ENCODE peak calls at places on chromosomes 13 and 19, in six cellular contexts. O is BJ, V is cardiac fibroblast, I is bronchial epithelial cell, G is AG04449, E is GM12865. A is an unnamed sample.

GRCh38 chr13:103960011-103960410 is 893.8 kb upstream of the SLC10A2 start:
- DNase-seq in O (no peak), V (no peak), I (peak), G (no peak), E (no peak), A (no peak)

GRCh38 chr13:29908411-29908810 is 58.0 kb upstream of the UBL3 start:
- DNase-seq in O (peak), V (peak), I (peak), G (no peak), E (no peak), A (no peak)

GRCh38 chr19:55490478-55491436 is 2.5 kb downstream of the SSC5D start:
- DNase-seq in O (no peak), V (peak), I (no peak), G (no peak), E (no peak), A (no peak)

GRCh38 chr13:107866666-107867623 is 348.4 kb downstream of the LIG4 start:
- DNase-seq in O (no peak), V (peak), I (no peak), G (no peak), E (no peak), A (no peak)

GRCh38 chr19:1283207-1283916 is 2.3 kb upstream of the EFNA2 start:
- DNase-seq in O (no peak), V (no peak), I (no peak), G (no peak), E (no peak), A (no peak)

GRCh38 chr19:10797541-10798256 is 38.3 kb downstream of the TMED1 start:
- DNase-seq in O (no peak), V (peak), I (no peak), G (no peak), E (peak), A (no peak)

GRCh38 chr13:83378901-83379300 is 503.4 kb downstream of the SLITRK1 start:
- DNase-seq in O (no peak), V (no peak), I (peak), G (no peak), E (no peak), A (no peak)

GRCh38 chr19:56096665-56097064 is 24.4 kb downstream of the ZNF787 start:
- DNase-seq in O (no peak), V (no peak), I (no peak), G (no peak), E (no peak), A (no peak)

GRCh38 chr13:112172641-112173171 is 105.8 kb downstream of the SOX1 start:
- DNase-seq in O (no peak), V (no peak), I (no peak), G (no peak), E (no peak), A (no peak)

GRCh38 chr19:45515081-45515624 is 7.9 kb downstream of the VASP start:
- DNase-seq in O (no peak), V (no peak), I (no peak), G (no peak), E (peak), A (no peak)

GRCh38 chr19:11849264-11849615 is 714 bp downstream of the ZNF439 start:
- DNase-seq in O (no peak), V (peak), I (no peak), G (no peak), E (no peak), A (no peak)

GRCh38 chr19:8640402-8641004 is 10.1 kb downstream of the NFILZ start:
- DNase-seq in O (no peak), V (peak), I (no peak), G (no peak), E (no peak), A (no peak)

GRCh38 chr13:27171244-27171829 is at the start of gene USP12:
- DNase-seq in O (no peak), V (peak), I (no peak), G (no peak), E (peak), A (no peak)

GRCh38 chr13:60226507-60226906 is 62.8 kb upstream of the DIAPH3 start:
- DNase-seq in O (no peak), V (peak), I (peak), G (no peak), E (peak), A (peak)

GRCh38 chr13:112972867-112973576 is 4.0 kb downstream of the MCF2L start:
- DNase-seq in O (no peak), V (no peak), I (no peak), G (no peak), E (no peak), A (no peak)

GRCh38 chr19:7970716-7971448 is 27.4 kb upstream of the TIMM44 start:
- DNase-seq in O (no peak), V (peak), I (peak), G (no peak), E (peak), A (no peak)

GRCh38 chr13:61670384-61671161 is 254.9 kb upstream of the PCDH20 start:
- DNase-seq in O (no peak), V (no peak), I (no peak), G (no peak), E (no peak), A (no peak)

GRCh38 chr13:86161257-86161656 is 362.0 kb upstream of the SLITRK6 start:
- DNase-seq in O (no peak), V (no peak), I (no peak), G (no peak), E (no peak), A (no peak)

GRCh38 chr13:71017607-71018006 is 849.4 kb downstream of the DACH1 start:
- DNase-seq in O (no peak), V (no peak), I (no peak), G (no peak), E (no peak), A (no peak)

GRCh38 chr13:39406688-39407087 is 196.3 kb downstream of the LHFPL6 start:
- DNase-seq in O (no peak), V (no peak), I (peak), G (no peak), E (peak), A (no peak)

GRCh38 chr19:55549500-55550320 is 4.4 kb upstream of the SBK3 start:
- DNase-seq in O (peak), V (peak), I (peak), G (peak), E (no peak), A (peak)

GRCh38 chr19:46955114-46955812 is 64.4 kb upstream of the NPAS1 start:
- DNase-seq in O (no peak), V (peak), I (peak), G (no peak), E (peak), A (no peak)

GRCh38 chr13:87661471-87661870 is 9.7 kb upstream of the SLITRK5 start:
- DNase-seq in O (no peak), V (no peak), I (peak), G (no peak), E (no peak), A (no peak)

GRCh38 chr19:31271569-31271911 is 77.7 kb downstream of the TSHZ3 start:
- DNase-seq in O (no peak), V (no peak), I (no peak), G (no peak), E (no peak), A (no peak)

GRCh38 chr19:17125052-17125727 is 49.6 kb downstream of the MYO9B start:
- DNase-seq in O (no peak), V (peak), I (no peak), G (no peak), E (peak), A (no peak)

GRCh38 chr13:102972191-102972590 is 94.0 kb downstream of the SLC10A2 start:
- DNase-seq in O (peak), V (no peak), I (no peak), G (no peak), E (no peak), A (no peak)

GRCh38 chr13:51980918-51981317 is 30.3 kb downstream of the ATP7B start:
- DNase-seq in O (no peak), V (peak), I (no peak), G (no peak), E (no peak), A (no peak)

GRCh38 chr19:16822648-16823047 is 6.5 kb upstream of the SIN3B start:
- DNase-seq in O (no peak), V (no peak), I (no peak), G (no peak), E (no peak), A (no peak)

GRCh38 chr13:83709751-83710515 is 172.3 kb downstream of the SLITRK1 start:
- DNase-seq in O (no peak), V (no peak), I (peak), G (no peak), E (no peak), A (no peak)

DNA sequence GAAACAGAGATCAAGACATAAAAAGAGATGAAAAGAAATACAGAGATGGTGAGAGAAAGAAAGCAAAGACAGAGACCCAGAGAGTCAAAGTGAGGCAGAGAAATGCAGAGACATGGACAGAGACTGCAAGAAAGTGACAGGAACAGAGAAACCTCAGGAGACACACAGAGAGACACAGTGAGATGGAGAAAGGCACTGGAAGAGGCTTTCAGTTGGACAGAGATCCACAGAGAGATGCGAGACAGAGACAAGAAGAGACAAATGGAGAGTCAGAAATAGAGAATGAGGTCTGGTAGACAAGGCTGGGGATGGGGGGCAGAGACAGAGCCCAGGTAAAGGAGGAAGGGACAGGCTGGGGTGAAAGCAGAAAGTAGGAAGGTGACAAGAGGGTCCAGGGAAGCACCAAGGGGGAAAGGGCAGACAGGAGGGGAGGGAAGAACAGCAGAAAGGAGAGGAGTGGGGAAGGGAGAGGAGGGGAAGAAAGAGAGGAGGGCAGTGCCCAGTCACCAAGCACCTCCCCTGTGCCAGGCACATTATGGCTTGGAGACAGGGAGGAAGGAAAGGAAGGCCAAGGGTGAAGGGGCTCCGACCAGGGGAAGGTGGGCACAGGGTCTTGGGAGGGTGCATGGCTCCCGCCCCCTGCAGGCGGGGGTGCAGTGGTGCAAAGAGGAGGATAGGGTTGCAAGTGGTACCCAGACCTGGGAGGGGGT is 38.5 kb downstream of the DEDD2 start:
- DNase-seq in O (no peak), V (no peak), I (no peak), G (no peak), E (peak), A (no peak)
- TF ChIP-seq CTCF in O (peak), V (peak), I (peak), G (peak), E (peak), A (peak)

GRCh38 chr13:31349156-31349555 is 149.4 kb downstream of the B3GLCT start:
- DNase-seq in O (no peak), V (no peak), I (no peak), G (no peak), E (no peak), A (no peak)

GRCh38 chr13:31351376-31351775 is 151.6 kb downstream of the B3GLCT start:
- DNase-seq in O (no peak), V (no peak), I (no peak), G (no peak), E (no peak), A (no peak)

GRCh38 chr13:31350560-31350959 is 150.8 kb downstream of the B3GLCT start:
- DNase-seq in O (no peak), V (no peak), I (no peak), G (no peak), E (no peak), A (no peak)

GRCh38 chr13:31352467-31352866 is 152.7 kb downstream of the B3GLCT start:
- DNase-seq in O (no peak), V (no peak), I (no peak), G (no peak), E (no peak), A (no peak)

DNA sequence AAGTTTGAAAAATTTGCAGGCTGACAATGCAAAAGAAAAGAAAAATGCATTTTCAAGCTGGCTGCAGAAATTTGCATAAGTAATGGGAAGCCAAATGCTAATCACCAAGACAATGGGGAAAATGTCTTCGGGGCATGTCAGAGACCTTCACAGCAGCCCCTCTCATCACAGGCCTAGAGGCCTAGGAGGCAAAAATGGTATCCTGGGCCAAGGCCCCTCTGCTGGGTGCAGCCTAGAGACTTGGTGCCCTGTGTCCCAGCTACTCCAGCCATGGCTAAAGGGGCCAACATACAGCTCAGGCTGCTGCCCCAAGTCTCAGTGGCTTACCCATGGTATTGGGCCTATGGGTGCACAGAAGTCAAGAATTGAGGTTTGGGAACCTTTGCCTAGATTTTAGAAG is 155.2 kb downstream of the B3GLCT start:
- DNase-seq in O (no peak), V (no peak), I (no peak), G (no peak), E (no peak), A (no peak)
- H3K4me3 ChIP-seq in O (no peak), V (no peak), I (no peak), G (no peak), E (no peak), A (no peak)

GRCh38 chr13:41494202-41494601 is 36.9 kb downstream of the RGCC start:
- DNase-seq in O (no peak), V (no peak), I (no peak), G (no peak), E (no peak), A (no peak)
- TF ChIP-seq CTCF in O (no peak), V (no peak), I (no peak), G (no peak), E (no peak), A (no peak)

DNA sequence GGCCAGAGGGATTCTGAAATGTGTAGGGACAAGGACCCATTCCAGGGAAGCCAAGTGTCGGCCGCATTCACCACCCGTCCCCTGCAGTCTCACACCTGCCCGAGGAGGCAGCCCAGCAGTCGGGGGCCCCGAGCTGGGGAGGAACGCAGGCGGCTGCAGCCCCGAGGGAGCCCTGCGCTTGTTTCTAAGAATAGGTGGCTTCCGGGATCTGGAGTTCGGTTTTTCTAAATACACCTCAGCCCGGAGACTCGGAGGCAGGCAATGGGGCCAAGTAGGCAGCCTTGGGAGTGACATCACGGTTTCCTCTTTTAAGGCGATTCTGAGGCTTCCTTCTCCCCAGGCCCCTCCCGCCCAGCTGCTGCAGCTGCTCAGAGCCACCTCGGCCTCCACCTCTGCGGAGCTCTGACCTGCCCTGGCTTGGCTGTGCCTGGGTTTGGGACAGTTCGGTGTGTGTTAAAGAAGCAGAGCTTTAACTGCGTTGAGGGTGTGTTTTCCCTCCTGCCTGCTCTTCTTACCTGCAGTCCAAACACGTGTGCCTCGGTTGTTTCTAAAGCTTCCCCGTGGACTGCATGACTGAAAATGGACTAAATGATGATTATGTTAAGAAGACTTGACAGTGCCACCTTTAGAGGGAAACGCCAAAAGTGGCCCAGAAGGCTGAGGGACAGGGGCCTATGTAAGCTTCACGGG is 80.5 kb downstream of the COL4A2 start:
- DNase-seq in O (no peak), V (peak), I (peak), G (no peak), E (peak), A (no peak)
- H3K4me3 ChIP-seq in O (no peak), V (no peak), I (no peak), G (peak), E (no peak), A (no peak)

DNA sequence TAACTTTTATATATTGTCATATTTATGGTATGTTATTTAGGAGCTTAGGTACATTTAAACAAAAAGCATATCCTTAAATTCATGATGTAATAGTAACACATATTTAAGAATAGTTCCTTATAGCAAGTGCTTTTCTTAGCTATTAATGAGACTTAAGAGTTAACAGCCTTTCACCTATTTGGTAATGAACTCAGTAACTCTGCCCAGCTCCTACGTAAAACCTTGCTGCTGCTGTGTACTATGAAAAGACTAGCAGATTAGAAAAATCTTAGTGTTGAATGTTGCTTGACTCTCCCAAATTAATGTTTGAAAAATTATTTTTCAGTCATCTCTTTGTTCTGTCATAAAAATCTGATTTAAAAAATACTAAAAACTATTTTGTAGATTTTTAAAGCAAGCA is 6.9 kb downstream of the GPR180 start:
- DNase-seq in O (no peak), V (peak), I (no peak), G (no peak), E (no peak), A (no peak)
- TF ChIP-seq CTCF in O (no peak), V (no peak), I (no peak), G (no peak), E (no peak), A (no peak)

DNA sequence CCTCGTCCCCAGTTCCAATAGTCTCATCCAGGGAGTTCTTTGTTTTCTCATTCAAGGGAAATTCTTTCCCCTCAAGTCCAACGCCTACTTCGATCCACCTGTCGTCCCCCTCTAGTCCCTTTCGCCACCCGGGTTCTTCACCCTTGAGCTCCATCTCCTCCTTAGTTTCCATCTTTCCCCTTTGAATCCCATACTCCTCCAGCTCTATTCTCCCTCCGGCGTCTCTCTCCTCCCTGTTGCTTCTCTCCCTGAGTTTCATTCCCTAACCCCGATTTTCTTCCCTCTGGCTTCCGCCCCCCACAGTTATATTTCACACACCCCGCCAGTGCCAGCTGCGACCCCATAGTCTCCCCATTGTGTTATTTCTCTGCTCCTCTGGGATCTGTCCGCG is 628 bp upstream of the SLC17A7 start:
- DNase-seq in O (no peak), V (no peak), I (no peak), G (no peak), E (no peak), A (no peak)
- H3K4me3 ChIP-seq in O (no peak), V (no peak), I (no peak), G (no peak), E (no peak), A (no peak)

GRCh38 chr13:98563071-98563470 is 13.8 kb downstream of the STK24 start:
- DNase-seq in O (no peak), V (no peak), I (no peak), G (no peak), E (peak), A (no peak)

GRCh38 chr13:98557934-98558630 is 18.8 kb downstream of the STK24 start:
- DNase-seq in O (no peak), V (peak), I (peak), G (peak), E (no peak), A (peak)

GRCh38 chr13:98556417-98556816 is 20.5 kb downstream of the STK24 start:
- DNase-seq in O (no peak), V (no peak), I (no peak), G (no peak), E (no peak), A (no peak)

GRCh38 chr13:98556968-98557591 is 19.8 kb downstream of the STK24 start:
- DNase-seq in O (no peak), V (no peak), I (no peak), G (no peak), E (no peak), A (no peak)
- TF ChIP-seq CTCF in O (no peak), V (no peak), I (peak), G (no peak), E (peak), A (peak)